ENCODE peak calls at places on chromosomes 11 and 22, in six cellular contexts. One of them, this sample, is unnamed.

GRCh38 chr11:443542-444199 is 1.9 kb upstream of the ANO9 start:
- DNase-seq in sigmoid colon: no peak
- DNase-seq in heart left ventricle: no peak
- DNase-seq in kidney: peak; percentile 59
- DNase-seq in A549: no peak
- DNase-seq in small intestine: peak; percentile 75
- DNase-seq in this sample: no peak

GRCh38 chr11:6531267-6531752 is 34.2 kb downstream of the DNHD1 start:
- DNase-seq in heart left ventricle: no peak
- DNase-seq in kidney: no peak
- DNase-seq in sigmoid colon: no peak
- DNase-seq in small intestine: peak; percentile 49
- DNase-seq in A549: peak; percentile 79
- DNase-seq in this sample: no peak

GRCh38 chr22:37742374-37743092 is 45.7 kb downstream of the TRIOBP start:
- DNase-seq in sigmoid colon: peak; percentile 89
- DNase-seq in heart left ventricle: peak; percentile 22
- DNase-seq in kidney: no peak
- DNase-seq in A549: no peak
- DNase-seq in small intestine: peak; percentile 58
- DNase-seq in this sample: no peak

GRCh38 chr11:46216040-46216764 is 61.3 kb upstream of the CREB3L1 start:
- DNase-seq in A549: no peak
- DNase-seq in heart left ventricle: no peak
- DNase-seq in small intestine: peak; percentile 70
- DNase-seq in kidney: no peak
- DNase-seq in sigmoid colon: no peak
- DNase-seq in this sample: no peak

GRCh38 chr11:3637201-3637600 is 4.6 kb downstream of the ART5 start:
- DNase-seq in A549: no peak
- DNase-seq in small intestine: no peak
- DNase-seq in kidney: no peak
- DNase-seq in sigmoid colon: no peak
- DNase-seq in heart left ventricle: no peak
- DNase-seq in this sample: no peak

GRCh38 chr11:65165847-65166317 is 4.2 kb upstream of the SPDYC start:
- DNase-seq in sigmoid colon: no peak
- DNase-seq in small intestine: peak; percentile 79
- DNase-seq in kidney: peak; percentile 68
- DNase-seq in A549: no peak
- DNase-seq in heart left ventricle: no peak
- DNase-seq in this sample: no peak

GRCh38 chr22:44686873-44687600 is 15.0 kb upstream of the PRR5 start:
- DNase-seq in small intestine: no peak
- DNase-seq in heart left ventricle: no peak
- DNase-seq in A549: no peak
- DNase-seq in sigmoid colon: no peak
- DNase-seq in kidney: no peak
- DNase-seq in this sample: no peak

GRCh38 chr22:22061085-22062077 is 78.8 kb upstream of the TOP3B start:
- DNase-seq in heart left ventricle: peak; percentile 49
- DNase-seq in sigmoid colon: peak; percentile 78
- DNase-seq in A549: peak; percentile 6
- DNase-seq in small intestine: no peak
- DNase-seq in kidney: no peak
- DNase-seq in this sample: peak; percentile 73

GRCh38 chr11:68142028-68142412 is 20.8 kb upstream of the CHKA start:
- DNase-seq in A549: no peak
- DNase-seq in small intestine: no peak
- DNase-seq in sigmoid colon: no peak
- DNase-seq in kidney: no peak
- DNase-seq in heart left ventricle: no peak
- DNase-seq in this sample: peak; percentile 35

GRCh38 chr11:29485641-29486040 is 531.2 kb downstream of the KCNA4 start:
- DNase-seq in kidney: no peak
- DNase-seq in heart left ventricle: no peak
- DNase-seq in A549: no peak
- DNase-seq in small intestine: no peak
- DNase-seq in sigmoid colon: no peak
- DNase-seq in this sample: no peak

GRCh38 chr22:37784829-37785495 is 22.8 kb upstream of the GCAT start:
- DNase-seq in sigmoid colon: no peak
- DNase-seq in A549: no peak
- DNase-seq in heart left ventricle: no peak
- DNase-seq in small intestine: peak; percentile 91
- DNase-seq in kidney: peak; percentile 88
- DNase-seq in this sample: no peak

GRCh38 chr11:506950-507726 is at the start of gene RNH1:
- DNase-seq in sigmoid colon: peak; percentile 99
- DNase-seq in A549: peak; percentile 80
- DNase-seq in kidney: peak; percentile 100
- DNase-seq in small intestine: peak; percentile 95
- DNase-seq in heart left ventricle: peak; percentile 99
- DNase-seq in this sample: peak; percentile 98

GRCh38 chr11:90220391-90220790 is 2.5 kb downstream of the CHORDC1 start:
- DNase-seq in A549: peak; percentile 7
- DNase-seq in heart left ventricle: no peak
- DNase-seq in sigmoid colon: no peak
- DNase-seq in small intestine: no peak
- DNase-seq in kidney: no peak
- DNase-seq in this sample: no peak

GRCh38 chr11:125350206-125351044 is 145.6 kb downstream of the FEZ1 start:
- DNase-seq in A549: no peak
- DNase-seq in sigmoid colon: no peak
- DNase-seq in heart left ventricle: no peak
- DNase-seq in small intestine: no peak
- DNase-seq in kidney: no peak
- DNase-seq in this sample: no peak

GRCh38 chr22:44975444-44976262 is 34.2 kb downstream of the PHF21B start:
- DNase-seq in A549: peak; percentile 54
- DNase-seq in heart left ventricle: peak; percentile 75
- DNase-seq in kidney: peak; percentile 92
- DNase-seq in small intestine: peak; percentile 56
- DNase-seq in sigmoid colon: peak; percentile 70
- DNase-seq in this sample: peak; percentile 80

GRCh38 chr22:28903080-28903479 is 19.7 kb downstream of the ZNRF3 start:
- DNase-seq in small intestine: peak; percentile 66
- DNase-seq in sigmoid colon: no peak
- DNase-seq in heart left ventricle: peak; percentile 24
- DNase-seq in A549: no peak
- DNase-seq in kidney: no peak
- DNase-seq in this sample: peak; percentile 20

GRCh38 chr11:32391965-32392553 is 43.3 kb downstream of the WT1 start:
- DNase-seq in sigmoid colon: no peak
- DNase-seq in kidney: no peak
- DNase-seq in small intestine: no peak
- DNase-seq in A549: no peak
- DNase-seq in heart left ventricle: no peak
- DNase-seq in this sample: no peak

GRCh38 chr22:47692811-47693210 is 930.4 kb downstream of the TBC1D22A start:
- DNase-seq in sigmoid colon: no peak
- DNase-seq in kidney: no peak
- DNase-seq in heart left ventricle: no peak
- DNase-seq in small intestine: no peak
- DNase-seq in A549: no peak
- DNase-seq in this sample: no peak

GRCh38 chr11:19344661-19345518 is 104.1 kb upstream of the E2F8 start:
- DNase-seq in heart left ventricle: peak; percentile 36
- DNase-seq in sigmoid colon: peak; percentile 66
- DNase-seq in A549: peak; percentile 28
- DNase-seq in small intestine: no peak
- DNase-seq in kidney: peak; percentile 86
- DNase-seq in this sample: peak; percentile 34

GRCh38 chr11:46601129-46601528 is 7.3 kb upstream of the AMBRA1 start:
- DNase-seq in small intestine: no peak
- DNase-seq in A549: no peak
- DNase-seq in kidney: no peak
- DNase-seq in heart left ventricle: no peak
- DNase-seq in sigmoid colon: no peak
- DNase-seq in this sample: no peak

GRCh38 chr11:31237819-31238771 is 131.4 kb downstream of the DCDC1 start:
- DNase-seq in A549: no peak
- DNase-seq in heart left ventricle: no peak
- DNase-seq in kidney: no peak
- DNase-seq in sigmoid colon: no peak
- DNase-seq in small intestine: no peak
- DNase-seq in this sample: no peak

GRCh38 chr11:75314771-75315438 is 36.6 kb downstream of the ARRB1 start:
- DNase-seq in small intestine: no peak
- DNase-seq in kidney: peak; percentile 51
- DNase-seq in A549: no peak
- DNase-seq in heart left ventricle: no peak
- DNase-seq in sigmoid colon: peak; percentile 54
- DNase-seq in this sample: no peak
- H3K27ac ChIP-seq in small intestine: no peak overlapping the region
- H3K27ac ChIP-seq in kidney: peak overlapping the region; percentile 96
- H3K27ac ChIP-seq in A549: no peak overlapping the region
- H3K27ac ChIP-seq in heart left ventricle: no peak overlapping the region
- H3K27ac ChIP-seq in sigmoid colon: no peak overlapping the region
- H3K27ac ChIP-seq in this sample: peak overlapping the region; percentile 97

DNA sequence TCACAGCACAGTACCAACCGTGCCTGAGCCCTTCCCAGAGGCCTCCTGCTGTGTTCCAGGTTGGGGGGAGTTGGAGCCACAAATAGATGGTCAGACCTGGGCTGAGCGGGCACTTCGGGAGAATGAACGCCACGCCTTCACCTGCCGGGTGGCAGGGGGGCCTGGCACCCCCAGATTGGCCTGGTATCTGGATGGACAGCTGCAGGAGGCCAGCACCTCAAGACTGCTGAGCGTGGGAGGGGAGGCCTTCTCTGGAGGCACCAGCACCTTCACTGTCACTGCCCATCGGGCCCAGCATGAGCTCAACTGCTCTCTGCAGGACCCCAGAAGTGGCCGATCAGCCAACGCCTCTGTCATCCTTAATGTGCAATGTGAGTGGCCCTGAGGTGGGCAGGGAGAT is 1.1 kb downstream of the TMEM25 start:
- DNase-seq in A549: no peak
- DNase-seq in heart left ventricle: no peak
- DNase-seq in kidney: peak; percentile 63
- DNase-seq in sigmoid colon: no peak
- DNase-seq in small intestine: no peak
- DNase-seq in this sample: no peak
- H3K4me3 ChIP-seq in A549: no peak overlapping the region
- H3K4me3 ChIP-seq in heart left ventricle: peak overlapping the region; percentile 82
- H3K4me3 ChIP-seq in kidney: peak overlapping the region; percentile 72
- H3K4me3 ChIP-seq in sigmoid colon: peak overlapping the region; percentile 74
- H3K4me3 ChIP-seq in small intestine: no peak overlapping the region
- H3K4me3 ChIP-seq in this sample: no peak overlapping the region

DNA sequence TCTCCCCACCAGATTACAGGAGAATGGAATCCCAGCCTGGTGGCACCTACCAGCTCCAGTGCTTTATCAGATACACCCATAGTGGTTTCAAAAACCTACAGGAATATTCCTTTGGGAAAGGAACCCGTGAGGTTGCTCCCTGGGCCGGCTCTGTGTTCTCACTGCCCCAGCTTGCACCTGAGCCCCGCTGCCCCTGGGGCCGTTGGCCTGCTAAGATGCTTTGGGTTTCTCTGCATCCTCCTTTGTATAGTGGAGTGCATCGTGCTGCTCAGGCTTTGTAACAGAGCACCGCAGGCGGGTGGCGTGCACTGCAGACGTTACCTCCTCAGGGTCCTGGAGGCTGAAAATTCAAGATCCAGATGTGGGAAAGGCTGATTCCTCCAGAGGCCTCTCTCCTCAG is 414.1 kb downstream of the BRD1 start:
- DNase-seq in small intestine: no peak
- DNase-seq in heart left ventricle: no peak
- DNase-seq in sigmoid colon: peak; percentile 11
- DNase-seq in A549: no peak
- DNase-seq in kidney: peak; percentile 32
- DNase-seq in this sample: no peak
- H3K9me3 ChIP-seq in small intestine: no peaks in the 10 kb centered on the region
- H3K9me3 ChIP-seq in heart left ventricle: no peaks in the 10 kb centered on the region
- H3K9me3 ChIP-seq in sigmoid colon: no peaks in the 10 kb centered on the region
- H3K9me3 ChIP-seq in A549: no peaks in the 10 kb centered on the region
- H3K9me3 ChIP-seq in kidney: no peaks in the 10 kb centered on the region
- H3K9me3 ChIP-seq in this sample: peaks cover 2% of the 10 kb centered on the region

GRCh38 chr22:35425546-35425945 is 25.6 kb downstream of the MCM5 start:
- DNase-seq in heart left ventricle: no peak
- DNase-seq in small intestine: no peak
- DNase-seq in sigmoid colon: no peak
- DNase-seq in A549: no peak
- DNase-seq in kidney: peak; percentile 19
- DNase-seq in this sample: no peak
- H3K27ac ChIP-seq in heart left ventricle: no peak overlapping the region
- H3K27ac ChIP-seq in small intestine: no peak overlapping the region
- H3K27ac ChIP-seq in sigmoid colon: no peak overlapping the region
- H3K27ac ChIP-seq in A549: peak overlapping the region; percentile 74
- H3K27ac ChIP-seq in kidney: no peak overlapping the region
- H3K27ac ChIP-seq in this sample: no peak overlapping the region

GRCh38 chr11:128517457-128518230 is 69.7 kb downstream of the ETS1 start:
- DNase-seq in small intestine: no peak
- DNase-seq in kidney: no peak
- DNase-seq in heart left ventricle: no peak
- DNase-seq in sigmoid colon: no peak
- DNase-seq in A549: no peak
- DNase-seq in this sample: no peak

GRCh38 chr11:128515086-128515485 is 72.3 kb downstream of the ETS1 start:
- DNase-seq in small intestine: no peak
- DNase-seq in kidney: no peak
- DNase-seq in heart left ventricle: no peak
- DNase-seq in sigmoid colon: no peak
- DNase-seq in A549: no peak
- DNase-seq in this sample: no peak

GRCh38 chr11:128515766-128516466 is 71.4 kb downstream of the ETS1 start:
- DNase-seq in heart left ventricle: no peak
- DNase-seq in kidney: no peak
- DNase-seq in small intestine: no peak
- DNase-seq in A549: no peak
- DNase-seq in sigmoid colon: no peak
- DNase-seq in this sample: no peak

GRCh38 chr11:128516886-128517285 is 70.5 kb downstream of the ETS1 start:
- DNase-seq in small intestine: no peak
- DNase-seq in A549: no peak
- DNase-seq in sigmoid colon: no peak
- DNase-seq in kidney: no peak
- DNase-seq in heart left ventricle: no peak
- DNase-seq in this sample: no peak

DNA sequence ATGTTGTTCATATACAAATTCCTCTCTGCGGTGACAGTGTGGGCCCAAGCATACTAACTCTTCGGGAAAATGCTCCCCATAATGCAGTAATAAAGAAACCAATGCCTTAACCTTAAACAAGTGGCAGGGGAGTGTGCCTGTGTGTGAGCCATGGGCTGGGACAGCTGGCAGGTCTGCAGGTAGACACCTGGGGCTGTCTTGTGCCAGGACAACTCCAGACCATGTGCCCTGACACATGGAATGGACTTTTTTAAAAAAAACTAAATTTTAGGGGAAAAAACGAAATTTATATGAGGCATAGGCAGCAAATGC is 70.9 kb downstream of the ETS1 start:
- DNase-seq in small intestine: no peak
- DNase-seq in sigmoid colon: no peak
- DNase-seq in heart left ventricle: no peak
- DNase-seq in kidney: no peak
- DNase-seq in A549: no peak
- DNase-seq in this sample: no peak
- H3K4me3 ChIP-seq in small intestine: no peak overlapping the region
- H3K4me3 ChIP-seq in sigmoid colon: no peak overlapping the region
- H3K4me3 ChIP-seq in heart left ventricle: peak overlapping the region; percentile 82
- H3K4me3 ChIP-seq in kidney: peak overlapping the region; percentile 9
- H3K4me3 ChIP-seq in A549: no peak overlapping the region
- H3K4me3 ChIP-seq in this sample: peak overlapping the region; percentile 85

This sample was measured in heart right ventricle.